ENCODE peak calls at places on chromosomes 4 and X, in four cellular contexts. One of them, this sample, is unnamed.
A peak's percentile ranks its signal among the peaks of the same experiment; 100 is the strongest.

GRCh38 chr4:176302283-176303275 is 17.2 kb upstream of the SPCS3 start:
- DNase-seq in K562: no peak
- DNase-seq in uterus: no peak
- DNase-seq in lower lobe of right lung: no peak
- DNase-seq in this sample: no peak

GRCh38 chr4:89289312-89289711 is 18.3 kb downstream of the GPRIN3 start:
- DNase-seq in uterus: no peak
- DNase-seq in lower lobe of right lung: no peak
- DNase-seq in K562: no peak
- DNase-seq in this sample: no peak

GRCh38 chr4:128029907-128030306 is 31.2 kb upstream of the LARP1B start:
- DNase-seq in lower lobe of right lung: no peak
- DNase-seq in uterus: no peak
- DNase-seq in K562: no peak
- DNase-seq in this sample: no peak

GRCh38 chrX:75746891-75747639 is 38.0 kb downstream of the MAGEE2 start:
- DNase-seq in K562: no peak
- DNase-seq in uterus: peak; percentile 27
- DNase-seq in lower lobe of right lung: peak; percentile 51
- DNase-seq in this sample: no peak

GRCh38 chrX:47061238-47061919 is 16.9 kb upstream of the RGN start:
- DNase-seq in uterus: no peak
- DNase-seq in K562: no peak
- DNase-seq in lower lobe of right lung: no peak
- DNase-seq in this sample: no peak

GRCh38 chrX:120087289-120088017 is 10.0 kb upstream of the RHOXF2B start:
- DNase-seq in K562: no peak
- DNase-seq in lower lobe of right lung: no peak
- DNase-seq in uterus: no peak
- DNase-seq in this sample: no peak

GRCh38 chr4:44985938-44986337 is 259.6 kb upstream of the GNPDA2 start:
- DNase-seq in lower lobe of right lung: no peak
- DNase-seq in uterus: no peak
- DNase-seq in K562: no peak
- DNase-seq in this sample: no peak

GRCh38 chr4:4859010-4859798 is at the start of gene MSX1:
- DNase-seq in uterus: peak; percentile 92
- DNase-seq in lower lobe of right lung: peak; percentile 87
- DNase-seq in K562: peak; percentile 97
- DNase-seq in this sample: peak; percentile 90

GRCh38 chrX:1453951-1454785 is 1.5 kb upstream of the ASMTL start:
- DNase-seq in uterus: peak; percentile 90
- DNase-seq in lower lobe of right lung: peak; percentile 90
- DNase-seq in K562: peak; percentile 64
- DNase-seq in this sample: peak; percentile 91

GRCh38 chr4:53928825-53929224 is 135.6 kb downstream of the CHIC2 start:
- DNase-seq in K562: no peak
- DNase-seq in uterus: no peak
- DNase-seq in lower lobe of right lung: no peak
- DNase-seq in this sample: no peak

GRCh38 chrX:131366387-131366786 is 77.3 kb upstream of the IGSF1 start:
- DNase-seq in K562: no peak
- DNase-seq in uterus: no peak
- DNase-seq in lower lobe of right lung: no peak
- DNase-seq in this sample: no peak

GRCh38 chrX:23764585-23764984 is 18.4 kb upstream of the SAT1 start:
- DNase-seq in lower lobe of right lung: no peak
- DNase-seq in uterus: no peak
- DNase-seq in K562: no peak
- DNase-seq in this sample: no peak

GRCh38 chrX:97633798-97634197 is 750.1 kb downstream of the RPA4 start:
- DNase-seq in K562: no peak
- DNase-seq in lower lobe of right lung: no peak
- DNase-seq in uterus: no peak
- DNase-seq in this sample: no peak

GRCh38 chrX:105823092-105823454 is 734 bp downstream of the NRK start:
- DNase-seq in lower lobe of right lung: no peak
- DNase-seq in uterus: no peak
- DNase-seq in K562: no peak
- DNase-seq in this sample: no peak

GRCh38 chr4:30862176-30862575 is 142.0 kb downstream of the PCDH7 start:
- DNase-seq in lower lobe of right lung: no peak
- DNase-seq in K562: no peak
- DNase-seq in uterus: no peak
- DNase-seq in this sample: no peak

GRCh38 chr4:38730830-38731646 is 51.8 kb downstream of the TLR10 start:
- DNase-seq in K562: peak; percentile 86
- DNase-seq in uterus: peak; percentile 78
- DNase-seq in lower lobe of right lung: peak; percentile 87
- DNase-seq in this sample: peak; percentile 87

GRCh38 chrX:133414399-133415275 is 652 bp downstream of the GPC4 start:
- DNase-seq in lower lobe of right lung: peak; percentile 49
- DNase-seq in K562: no peak
- DNase-seq in uterus: peak; percentile 38
- DNase-seq in this sample: peak; percentile 67

GRCh38 chr4:160129439-160129838 is 1026.6 kb downstream of the RAPGEF2 start:
- DNase-seq in K562: no peak
- DNase-seq in lower lobe of right lung: no peak
- DNase-seq in uterus: no peak
- DNase-seq in this sample: no peak

GRCh38 chr4:182556576-182556975 is 313.4 kb downstream of the TENM3 start:
- DNase-seq in uterus: no peak
- DNase-seq in K562: no peak
- DNase-seq in lower lobe of right lung: no peak
- DNase-seq in this sample: no peak

GRCh38 chr4:182554736-182555135 is 311.5 kb downstream of the TENM3 start:
- DNase-seq in uterus: no peak
- DNase-seq in K562: no peak
- DNase-seq in lower lobe of right lung: no peak
- DNase-seq in this sample: no peak

GRCh38 chr4:182560358-182560757 is 317.2 kb downstream of the TENM3 start:
- DNase-seq in uterus: no peak
- DNase-seq in lower lobe of right lung: no peak
- DNase-seq in K562: no peak
- DNase-seq in this sample: no peak

GRCh38 chr4:182552948-182553347 is 309.7 kb downstream of the TENM3 start:
- DNase-seq in K562: no peak
- DNase-seq in uterus: no peak
- DNase-seq in lower lobe of right lung: no peak
- DNase-seq in this sample: no peak

DNA sequence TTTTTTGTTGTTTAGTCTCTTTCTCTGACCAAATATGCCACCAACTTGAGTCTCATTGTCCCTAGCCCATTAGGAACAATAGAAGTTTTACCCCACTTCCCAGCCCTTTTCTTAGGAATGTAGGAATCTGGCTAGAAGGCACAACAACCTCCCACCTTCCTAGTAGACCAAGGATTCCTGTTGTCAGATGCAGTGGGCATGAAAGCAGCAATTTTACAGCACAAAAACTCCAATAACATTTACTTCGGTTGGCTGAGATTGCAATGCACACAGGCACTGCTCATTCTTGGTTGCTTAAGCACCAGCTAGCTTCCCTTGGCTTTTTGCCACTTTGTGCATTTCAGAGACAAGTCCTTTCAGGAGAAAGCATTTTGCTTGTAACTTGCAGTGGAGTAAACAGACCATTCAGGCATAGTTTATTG is 312.8 kb downstream of the TENM3 start:
- DNase-seq in lower lobe of right lung: no peak
- DNase-seq in uterus: no peak
- DNase-seq in K562: no peak
- DNase-seq in this sample: no peak
- H3K27ac ChIP-seq in lower lobe of right lung: no peak overlapping the region
- H3K27ac ChIP-seq in uterus: no peak overlapping the region
- H3K27ac ChIP-seq in K562: no peak overlapping the region
- H3K27ac ChIP-seq in this sample: no peak overlapping the region

GRCh38 chr4:97720869-97721432 is 422.3 kb downstream of the STPG2 start:
- DNase-seq in lower lobe of right lung: no peak
- DNase-seq in uterus: no peak
- DNase-seq in K562: no peak
- DNase-seq in this sample: no peak
- TF ChIP-seq CTCF in lower lobe of right lung: no peak
- TF ChIP-seq CTCF in uterus: no peak
- TF ChIP-seq CTCF in K562: no peak
- TF ChIP-seq CTCF in this sample: no peak

GRCh38 chr4:188704288-188704687 is 565.0 kb downstream of the TRIML1 start:
- DNase-seq in lower lobe of right lung: no peak
- DNase-seq in uterus: no peak
- DNase-seq in K562: no peak
- DNase-seq in this sample: no peak

GRCh38 chr4:188701952-188702351 is 562.7 kb downstream of the TRIML1 start:
- DNase-seq in uterus: no peak
- DNase-seq in lower lobe of right lung: no peak
- DNase-seq in K562: no peak
- DNase-seq in this sample: no peak

DNA sequence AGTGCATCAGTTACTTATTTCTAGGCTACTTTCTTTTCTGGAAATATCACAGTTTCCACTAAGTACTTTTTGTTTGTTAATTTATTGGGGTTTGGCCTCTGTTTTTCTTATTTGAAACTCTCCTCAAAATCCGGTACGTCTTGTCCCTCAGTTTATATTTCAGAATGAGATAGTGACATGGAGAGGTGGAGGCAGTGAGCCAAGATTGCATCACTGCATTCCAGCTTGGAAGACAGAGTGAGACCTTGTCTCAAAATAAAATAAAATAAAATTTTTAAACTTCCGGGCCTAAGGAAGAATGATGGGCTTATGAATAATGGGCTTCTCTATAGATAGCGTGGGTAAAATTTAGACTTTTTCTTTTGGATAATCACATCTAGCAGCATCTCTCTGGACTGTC is 567.8 kb downstream of the TRIML1 start:
- DNase-seq in K562: no peak
- DNase-seq in uterus: no peak
- DNase-seq in lower lobe of right lung: no peak
- DNase-seq in this sample: no peak
- H3K27ac ChIP-seq in K562: no peak overlapping the region
- H3K27ac ChIP-seq in uterus: no peak overlapping the region
- H3K27ac ChIP-seq in lower lobe of right lung: no peak overlapping the region
- H3K27ac ChIP-seq in this sample: no peak overlapping the region

DNA sequence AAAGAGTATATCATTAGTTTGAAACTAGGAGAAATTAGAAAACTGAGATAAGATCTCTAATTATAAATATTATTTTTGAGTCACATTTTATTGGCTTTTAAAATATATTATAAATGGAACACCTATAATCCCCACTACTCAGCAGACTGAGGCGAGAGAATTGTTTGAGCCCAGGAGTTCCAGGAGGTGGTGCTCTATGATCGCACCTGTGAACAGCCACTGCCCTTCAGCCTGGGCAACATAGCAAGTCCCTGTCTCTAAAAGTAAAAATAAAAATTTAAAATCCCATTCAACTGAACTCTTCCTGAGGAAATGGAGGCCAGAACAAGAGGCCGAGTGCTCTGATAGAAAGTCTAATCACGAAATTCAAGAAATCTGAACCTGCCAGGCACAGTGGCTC is 6.3 kb upstream of the C4orf36 start:
- DNase-seq in lower lobe of right lung: no peak
- DNase-seq in K562: no peak
- DNase-seq in uterus: no peak
- DNase-seq in this sample: no peak
- TF ChIP-seq CTCF in lower lobe of right lung: no peak
- TF ChIP-seq CTCF in K562: peak; percentile 58
- TF ChIP-seq CTCF in uterus: no peak
- TF ChIP-seq CTCF in this sample: no peak

GRCh38 chrX:9352243-9352642 is 112.6 kb upstream of the TBL1X start:
- DNase-seq in uterus: no peak
- DNase-seq in K562: no peak
- DNase-seq in lower lobe of right lung: no peak
- DNase-seq in this sample: no peak

GRCh38 chrX:9355739-9356138 is 109.1 kb upstream of the TBL1X start:
- DNase-seq in lower lobe of right lung: no peak
- DNase-seq in uterus: no peak
- DNase-seq in K562: no peak
- DNase-seq in this sample: no peak

GRCh38 chrX:9354918-9355317 is 109.9 kb upstream of the TBL1X start:
- DNase-seq in lower lobe of right lung: no peak
- DNase-seq in uterus: no peak
- DNase-seq in K562: no peak
- DNase-seq in this sample: no peak

GRCh38 chrX:9351112-9351511 is 113.7 kb upstream of the TBL1X start:
- DNase-seq in lower lobe of right lung: no peak
- DNase-seq in K562: no peak
- DNase-seq in uterus: no peak
- DNase-seq in this sample: no peak

DNA sequence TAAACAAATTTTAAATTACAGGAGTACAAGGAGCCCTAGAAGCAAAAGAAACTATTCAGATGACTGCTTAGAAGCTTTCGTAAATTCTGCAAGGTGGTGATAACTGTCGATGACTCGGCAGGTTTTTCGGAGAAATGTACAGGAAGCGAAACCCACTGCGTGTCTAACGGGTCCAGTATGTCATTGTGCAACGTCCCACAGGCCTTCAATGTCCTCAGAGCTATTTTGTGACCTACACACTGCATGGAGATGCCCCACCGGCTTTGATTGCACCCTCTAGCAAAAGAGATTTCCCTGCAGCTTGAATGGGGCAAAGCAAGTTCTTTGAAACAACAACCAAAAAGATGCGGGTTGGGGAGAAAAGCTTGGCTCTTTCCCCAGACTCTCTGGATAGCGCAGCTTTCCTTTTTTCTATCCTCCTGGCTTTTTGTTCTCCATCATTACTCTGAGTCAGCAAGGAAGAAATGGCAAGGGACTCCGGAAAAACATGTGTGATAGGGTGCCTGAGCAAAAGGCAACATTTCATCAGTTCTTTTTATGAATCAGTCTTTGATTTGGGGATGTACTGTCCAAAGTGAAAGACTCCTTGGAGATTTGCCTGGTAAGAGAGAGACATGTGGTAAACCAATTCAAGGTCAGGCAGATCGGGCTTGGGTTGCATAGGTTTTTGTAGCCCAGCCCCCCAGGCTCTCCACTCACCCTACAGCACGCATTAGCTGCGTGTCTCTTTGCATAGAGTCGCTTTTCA is 112.0 kb upstream of the TBL1X start:
- DNase-seq in K562: peak; percentile 36
- DNase-seq in lower lobe of right lung: peak; percentile 55
- DNase-seq in uterus: no peak
- DNase-seq in this sample: no peak
- H3K27ac ChIP-seq in K562: peak overlapping the region; percentile 95
- H3K27ac ChIP-seq in lower lobe of right lung: peak overlapping the region; percentile 18
- H3K27ac ChIP-seq in uterus: peak overlapping the region; percentile 13
- H3K27ac ChIP-seq in this sample: no peak overlapping the region

DNA sequence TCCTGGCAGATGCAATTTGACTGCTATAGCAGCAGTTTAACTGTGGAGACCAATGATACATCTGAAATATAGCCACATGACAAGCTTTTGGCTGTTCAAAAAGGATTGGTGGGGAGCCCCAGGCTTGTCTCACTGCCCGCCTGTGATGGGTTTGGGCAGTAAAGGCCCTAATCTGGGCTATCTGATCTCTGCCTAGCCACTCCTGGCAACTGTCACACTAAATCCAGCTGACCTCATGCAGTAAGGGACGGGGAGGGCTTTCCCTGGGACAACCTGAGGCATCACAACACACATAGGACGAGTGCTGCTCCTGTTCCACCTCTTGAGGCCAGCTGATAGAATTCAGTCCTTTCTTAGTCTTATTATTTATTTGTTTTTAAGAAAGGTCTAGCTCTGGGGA is 56.2 kb downstream of the CCDC158 start:
- DNase-seq in lower lobe of right lung: no peak
- DNase-seq in K562: no peak
- DNase-seq in uterus: no peak
- DNase-seq in this sample: no peak
- TF ChIP-seq CTCF in lower lobe of right lung: no peak
- TF ChIP-seq CTCF in K562: no peak
- TF ChIP-seq CTCF in uterus: no peak
- TF ChIP-seq CTCF in this sample: no peak

This sample was measured in sigmoid colon.